ENCODE peak calls at places on chromosomes 12 and 14, in ten cellular contexts. O is stomach; W is stromal cell of bone marrow; P is H9; T is A549; R is cardiac muscle cell; U is right lobe of liver; F is HEK293T; A is posterior cingulate gyrus; Q is activated CD8-positive, alpha-beta T cell treated with anti-CD3 and anti-CD28 coated beads for 36 hours. I is an unnamed sample.

GRCh38 chr12:67431436-67432049 is 162.4 kb downstream of the CAND1 start:
- DNase-seq in O (no peak), W (no peak), P (no peak), T (no peak), R (no peak), U (no peak), F (no peak), A (no peak), Q (no peak), I (no peak)

GRCh38 chr12:122659579-122659978 is 43.6 kb downstream of the HCAR2 start:
- DNase-seq in O (peak; percentile 70), W (no peak), P (no peak), T (no peak), R (no peak), U (no peak), F (no peak), A (no peak), Q (no peak), I (no peak)

GRCh38 chr12:93358821-93359220 is 18.9 kb upstream of the NUDT4 start:
- DNase-seq in O (no peak), W (no peak), P (no peak), T (no peak), R (no peak), U (no peak), F (no peak), A (no peak), Q (no peak), I (no peak)

GRCh38 chr14:87944987-87945604 is 47.9 kb downstream of the GALC start:
- DNase-seq in O (no peak), W (peak; percentile 16), P (no peak), T (no peak), R (peak; percentile 52), U (no peak), F (peak; percentile 9), A (no peak), Q (no peak), I (peak; percentile 7)

GRCh38 chr14:102932484-102933248 is 10.2 kb downstream of the AMN start:
- DNase-seq in O (no peak), W (no peak), P (no peak), T (no peak), R (no peak), U (peak; percentile 38), F (no peak), A (no peak), Q (no peak), I (no peak)

GRCh38 chr14:78788467-78789360 is 618.5 kb downstream of the NRXN3 start:
- DNase-seq in O (no peak), W (no peak), P (no peak), T (no peak), R (no peak), U (no peak), F (no peak), A (no peak), Q (no peak), I (no peak)

GRCh38 chr14:28097585-28097984 is 669.0 kb upstream of the FOXG1 start:
- DNase-seq in O (no peak), W (no peak), P (no peak), T (no peak), R (no peak), U (no peak), F (no peak), A (no peak), Q (no peak), I (no peak)

GRCh38 chr12:80269953-80270552 is 170.7 kb downstream of the OTOGL start:
- DNase-seq in O (no peak), W (peak; percentile 35), P (no peak), T (peak; percentile 14), R (peak; percentile 74), U (no peak), F (peak; percentile 47), A (no peak), Q (peak; percentile 4), I (peak; percentile 14)

GRCh38 chr12:41466300-41466699 is 278.2 kb downstream of the PDZRN4 start:
- DNase-seq in O (no peak), W (no peak), P (no peak), T (no peak), R (peak; percentile 28), U (no peak), F (no peak), A (no peak), Q (no peak), I (no peak)

GRCh38 chr12:63978519-63978918 is 134.0 kb downstream of the SRGAP1 start:
- DNase-seq in O (no peak), W (peak; percentile 24), P (no peak), T (peak; percentile 26), R (no peak), U (no peak), F (no peak), A (no peak), Q (no peak), I (no peak)

GRCh38 chr12:8699714-8700113 is 1.9 kb downstream of the RIMKLB start:
- DNase-seq in O (no peak), W (no peak), P (no peak), T (no peak), R (no peak), U (no peak), F (no peak), A (no peak), Q (no peak), I (no peak)

GRCh38 chr12:21656931-21657335 is 709 bp downstream of the LDHB start:
- DNase-seq in O (peak; percentile 43), W (peak; percentile 9), P (peak; percentile 47), T (peak; percentile 18), R (peak; percentile 53), U (no peak), F (peak; percentile 32), A (peak; percentile 48), Q (peak; percentile 68), I (no peak)

GRCh38 chr14:92759300-92759678 is 10.9 kb upstream of the LGMN start:
- DNase-seq in O (peak; percentile 33), W (no peak), P (peak; percentile 29), T (no peak), R (peak; percentile 53), U (no peak), F (no peak), A (no peak), Q (peak; percentile 70), I (peak; percentile 89)

GRCh38 chr12:100141998-100142850 is 450 bp downstream of the BLTP3B start:
- DNase-seq in O (peak; percentile 75), W (no peak), P (peak; percentile 55), T (no peak), R (peak; percentile 79), U (peak; percentile 86), F (peak; percentile 38), A (peak; percentile 46), Q (peak; percentile 64), I (peak; percentile 52)

GRCh38 chr14:24080888-24081738 is 9.8 kb downstream of the CPNE6 start:
- DNase-seq in O (peak; percentile 74), W (no peak), P (peak; percentile 79), T (peak; percentile 67), R (peak; percentile 74), U (peak; percentile 89), F (peak; percentile 62), A (peak; percentile 55), Q (peak; percentile 89), I (no peak)

GRCh38 chr12:21416611-21417121 is 20.8 kb upstream of the PYROXD1 start:
- DNase-seq in O (no peak), W (no peak), P (no peak), T (no peak), R (no peak), U (no peak), F (no peak), A (no peak), Q (no peak), I (no peak)

GRCh38 chr12:42474391-42474790 is 115.2 kb downstream of the PRICKLE1 start:
- DNase-seq in O (no peak), W (peak; percentile 31), P (no peak), T (peak; percentile 18), R (no peak), U (no peak), F (no peak), A (no peak), Q (no peak), I (no peak)

I was measured in LNCaP clone FGC.